ENCODE peak calls at places on chromosomes 11 and 22, in nine cellular contexts. R, N, Q, U, J, S, B, E and Z are unnamed samples.

GRCh38 chr11:69295995-69296889 is 2.3 kb downstream of the MYEOV start:
- DNase-seq in R (peak), U (no peak), N (no peak), E (peak), S (peak), J (no peak), B (peak), Q (no peak), Z (no peak)

GRCh38 chr22:38966379-38966700 is 8.9 kb downstream of the APOBEC3A start:
- DNase-seq in S (no peak), Q (no peak), N (no peak), E (no peak), J (no peak), U (no peak), B (no peak), R (no peak), Z (no peak)

GRCh38 chr11:41382927-41383326 is 76.5 kb downstream of the LRRC4C start:
- DNase-seq in S (no peak), U (no peak), R (no peak), B (no peak), J (no peak), E (no peak), N (no peak), Q (no peak), Z (no peak)

GRCh38 chr22:35739642-35740041 is 22.0 kb downstream of the APOL5 start:
- DNase-seq in N (no peak), R (no peak), J (no peak), E (no peak), U (no peak), S (peak), Q (no peak), B (peak), Z (no peak)

GRCh38 chr22:42959472-42960145 is 55.3 kb downstream of the PACSIN2 start:
- DNase-seq in E (peak), B (peak), Q (no peak), S (peak), N (peak), R (no peak), J (no peak), U (no peak), Z (no peak)

GRCh38 chr11:120324932-120325810 is at the start of gene TLCD5:
- DNase-seq in B (peak), E (no peak), Q (no peak), J (no peak), U (peak), R (peak), S (peak), N (no peak), Z (no peak)

GRCh38 chr22:27139935-27140493 is 482.6 kb downstream of the MIAT start:
- DNase-seq in S (peak), B (peak), U (no peak), R (no peak), Q (no peak), E (peak), J (no peak), N (no peak), Z (no peak)

GRCh38 chr22:44669725-44670027 is 32.3 kb upstream of the PRR5 start:
- DNase-seq in U (no peak), E (no peak), Q (no peak), J (no peak), S (peak), R (peak), B (peak), N (no peak), Z (no peak)

GRCh38 chr11:120612363-120613263 is 101.1 kb downstream of the GRIK4 start:
- DNase-seq in S (peak), B (peak), Q (no peak), E (no peak), U (no peak), N (no peak), J (no peak), R (no peak), Z (no peak)

GRCh38 chr11:72267956-72268617 is 24.1 kb upstream of the PHOX2A start:
- DNase-seq in B (no peak), U (no peak), E (no peak), N (no peak), J (no peak), R (no peak), S (no peak), Q (no peak), Z (no peak)

GRCh38 chr11:35077709-35078695 is 61.0 kb upstream of the CD44 start:
- DNase-seq in B (peak), U (no peak), N (peak), R (no peak), J (peak), S (peak), Q (no peak), E (no peak), Z (peak)

GRCh38 chr11:22491826-22492225 is 133.8 kb downstream of the FANCF start:
- DNase-seq in S (peak), B (no peak), N (no peak), E (peak), Q (no peak), R (no peak), J (no peak), U (no peak), Z (no peak)

GRCh38 chr22:19148417-19149046 is 1.6 kb downstream of the GSC2 start:
- DNase-seq in E (no peak), N (no peak), B (no peak), S (no peak), R (no peak), J (no peak), Q (peak), U (no peak), Z (no peak)

GRCh38 chr22:22006596-22006990 is 24.0 kb upstream of the TOP3B start:
- DNase-seq in S (no peak), R (no peak), E (no peak), Q (no peak), U (no peak), N (no peak), B (no peak), J (no peak), Z (no peak)

GRCh38 chr11:116225236-116225635 is 547.6 kb downstream of the BUD13 start:
- DNase-seq in U (no peak), N (no peak), Q (no peak), R (no peak), B (no peak), E (no peak), J (no peak), S (no peak), Z (no peak)

GRCh38 chr11:41954034-41954433 is 494.6 kb upstream of the LRRC4C start:
- DNase-seq in U (no peak), R (no peak), Q (no peak), E (peak), S (peak), N (no peak), B (no peak), J (no peak), Z (no peak)

GRCh38 chr11:66291706-66292542 is at the start of gene TMEM151A:
- DNase-seq in E (no peak), B (no peak), U (no peak), R (peak), J (no peak), S (no peak), Q (no peak), N (no peak), Z (no peak)

GRCh38 chr22:44623771-44624510 is 78.1 kb upstream of the PRR5 start:
- DNase-seq in R (no peak), N (no peak), S (no peak), Q (no peak), J (no peak), B (peak), U (no peak), E (no peak), Z (no peak)

GRCh38 chr22:29263791-29264216 is 4.0 kb downstream of the RHBDD3 start:
- DNase-seq in B (no peak), E (no peak), J (no peak), N (no peak), S (no peak), Q (no peak), R (no peak), U (no peak), Z (no peak)

GRCh38 chr11:17588166-17588565 is 41.1 kb downstream of the OTOG start:
- DNase-seq in B (no peak), Q (no peak), N (no peak), R (peak), J (no peak), U (no peak), S (no peak), E (no peak), Z (no peak)

GRCh38 chr11:72959998-72960731 is 146.0 kb downstream of the ATG16L2 start:
- DNase-seq in Q (no peak), J (no peak), N (no peak), U (no peak), S (no peak), E (no peak), R (no peak), B (no peak), Z (no peak)

GRCh38 chr11:118957549-118957948 is 1.5 kb downstream of the UPK2 start:
- DNase-seq in N (no peak), J (no peak), Q (no peak), U (no peak), S (no peak), B (no peak), R (peak), E (no peak), Z (no peak)

GRCh38 chr11:112655386-112655785 is 305.8 kb upstream of the NCAM1 start:
- DNase-seq in U (peak), Q (no peak), E (peak), J (no peak), S (peak), N (no peak), B (no peak), R (peak), Z (no peak)

GRCh38 chr22:31206896-31207687 is 5.0 kb upstream of the LIMK2 start:
- DNase-seq in E (no peak), R (no peak), J (no peak), N (no peak), Q (no peak), U (no peak), S (no peak), B (no peak), Z (no peak)

GRCh38 chr11:92206441-92206840 is 18.2 kb upstream of the FAT3 start:
- DNase-seq in J (no peak), N (no peak), E (no peak), U (no peak), B (no peak), S (no peak), Q (no peak), R (no peak), Z (no peak)